ENCODE peak calls at places on chromosomes 5 and 9, in seven cellular contexts. U is esophagus muscularis mucosa, K is sigmoid colon, A is endothelial cell of umbilical vein, N is SK-N-SH, G is Panc1, J is K562. D is an unnamed sample.

GRCh38 chr9:68771376-68771775 is 66.3 kb downstream of the PIP5K1B start:
- DNase-seq in U (no peak), K (no peak), A (no peak), N (no peak), G (no peak), J (no peak), D (no peak)

GRCh38 chr5:86917117-86917579 is 299.4 kb downstream of the COX7C start:
- DNase-seq in U (no peak), K (no peak), A (peak; percentile 26), N (no peak), G (no peak), J (no peak), D (no peak)

GRCh38 chr9:93532121-93532520 is 44.3 kb upstream of the PHF2 start:
- DNase-seq in U (no peak), K (no peak), A (no peak), N (no peak), G (no peak), J (no peak), D (no peak)

GRCh38 chr5:393846-394275 is 49.1 kb upstream of the EXOC3 start:
- DNase-seq in U (no peak), K (no peak), A (no peak), N (no peak), G (no peak), J (no peak), D (no peak)

GRCh38 chr9:78030553-78031270 is 899 bp downstream of the GNAQ start:
- DNase-seq in U (no peak), K (peak; percentile 73), A (peak; percentile 53), N (peak; percentile 80), G (no peak), J (peak; percentile 39), D (peak; percentile 89)

GRCh38 chr9:91420471-91421021 is 3.1 kb downstream of the NFIL3 start:
- DNase-seq in U (no peak), K (no peak), A (peak; percentile 22), N (no peak), G (no peak), J (no peak), D (no peak)

GRCh38 chr5:136484808-136485207 is 119.5 kb upstream of the TRPC7 start:
- DNase-seq in U (no peak), K (no peak), A (no peak), N (no peak), G (no peak), J (no peak), D (no peak)

GRCh38 chr9:109323771-109324170 is 2.9 kb upstream of the EPB41L4B start:
- DNase-seq in U (no peak), K (no peak), A (no peak), N (no peak), G (no peak), J (no peak), D (no peak)

GRCh38 chr5:136062563-136063274 is 33.9 kb downstream of the TGFBI start:
- DNase-seq in U (no peak), K (no peak), A (peak; percentile 40), N (no peak), G (no peak), J (peak; percentile 63), D (no peak)

DNA sequence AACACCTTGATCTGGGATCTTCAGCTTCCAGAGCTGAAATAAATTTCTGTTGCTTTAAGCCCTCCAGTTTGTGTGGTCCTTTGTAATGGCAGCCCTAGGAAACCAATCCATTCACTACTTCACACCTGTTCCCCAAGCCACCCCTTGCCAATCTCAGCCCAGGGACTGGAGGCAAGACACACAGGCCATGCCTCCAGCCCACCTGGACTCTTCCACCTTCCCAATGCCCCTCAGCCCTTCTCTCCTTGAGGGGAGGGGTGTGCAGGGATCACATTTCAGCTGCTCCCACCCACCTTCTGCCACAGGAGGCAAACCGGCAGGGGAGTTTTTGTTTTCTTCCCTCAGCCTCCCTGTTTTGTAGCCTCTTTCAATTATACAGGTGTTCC is 1.5 kb downstream of the CCNJL start:
- DNase-seq in U (no peak), K (no peak), A (no peak), N (no peak), G (no peak), J (no peak), D (no peak)
- H3K4me3 ChIP-seq in U (no peak overlapping the region), K (no peak overlapping the region), A (no peak overlapping the region), N (peak overlapping the region; percentile 91), G (peak overlapping the region; percentile 86), J (no peak overlapping the region), D (peak overlapping the region; percentile 69)

GRCh38 chr5:72637058-72637457 is 129.8 kb upstream of the ZNF366 start:
- DNase-seq in U (no peak), K (no peak), A (no peak), N (no peak), G (no peak), J (no peak), D (no peak)

GRCh38 chr5:72633649-72634048 is 126.4 kb upstream of the ZNF366 start:
- DNase-seq in U (no peak), K (no peak), A (no peak), N (no peak), G (no peak), J (peak; percentile 26), D (no peak)

GRCh38 chr5:72633041-72633445 is 125.8 kb upstream of the ZNF366 start:
- DNase-seq in U (no peak), K (peak; percentile 69), A (no peak), N (no peak), G (no peak), J (peak; percentile 66), D (no peak)

GRCh38 chr5:72630721-72631120 is 123.5 kb upstream of the ZNF366 start:
- DNase-seq in U (no peak), K (no peak), A (no peak), N (no peak), G (no peak), J (no peak), D (no peak)

GRCh38 chr5:72634444-72634843 is 127.2 kb upstream of the ZNF366 start:
- DNase-seq in U (no peak), K (no peak), A (peak; percentile 18), N (no peak), G (no peak), J (no peak), D (no peak)
- TF ChIP-seq POLR2AphosphoS5 in U (no peak), K (no peak), A (no peak), N (no peak), G (no peak), J (no peak), D (no peak)

DNA sequence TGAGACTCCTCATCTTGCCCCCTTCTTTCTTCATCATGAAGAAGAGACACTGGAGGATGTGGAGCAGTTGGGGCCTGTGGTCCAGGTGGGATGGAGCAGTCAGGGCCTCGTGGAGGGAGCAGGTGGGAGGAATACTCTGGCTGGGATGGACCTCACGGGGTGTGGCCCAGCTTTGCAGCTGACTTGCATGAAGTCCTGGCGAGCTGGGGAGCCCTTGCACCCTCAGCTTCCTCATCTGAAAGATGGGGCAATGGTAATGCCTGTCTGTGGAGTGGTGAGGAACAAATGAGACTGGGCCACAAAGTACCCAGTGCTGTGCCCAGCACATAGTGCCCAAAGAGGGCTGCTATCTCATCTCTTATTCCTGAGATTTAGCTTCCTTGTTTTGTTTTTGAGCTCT is 91.5 kb downstream of the DAB2IP start:
- DNase-seq in U (no peak), K (no peak), A (no peak), N (no peak), G (no peak), J (no peak), D (no peak)
- H3K4me3 ChIP-seq in U (peak overlapping the region; percentile 66), K (peak overlapping the region; percentile 47), A (no peak overlapping the region), N (peak overlapping the region; percentile 69), G (peak overlapping the region; percentile 53), J (no peak overlapping the region), D (no peak overlapping the region)

GRCh38 chr5:177539411-177539810 is 15.0 kb downstream of the FAM193B start:
- DNase-seq in U (no peak), K (no peak), A (no peak), N (no peak), G (no peak), J (no peak), D (no peak)
- TF ChIP-seq POLR2AphosphoS5 in U (no peak), K (no peak), A (no peak), N (no peak), G (no peak), J (no peak), D (no peak)

DNA sequence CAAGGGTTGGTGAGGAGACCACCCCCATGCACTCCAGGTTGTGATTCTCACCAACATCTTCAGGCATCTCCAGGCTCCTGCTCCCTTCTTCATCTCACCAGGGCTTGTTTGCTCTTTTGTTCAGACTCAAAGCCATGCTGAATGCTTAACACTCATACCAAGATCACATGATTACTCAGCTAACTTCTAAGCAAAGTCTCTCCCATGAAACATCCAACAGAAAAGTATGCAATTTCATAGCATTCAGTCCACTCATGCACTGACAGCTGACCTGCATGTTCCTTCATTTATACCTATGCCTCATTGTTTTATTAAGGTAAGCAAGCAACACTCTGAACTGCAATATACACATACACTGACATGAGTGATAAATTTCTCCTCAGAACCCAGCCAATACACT is 69.0 kb downstream of the SHC3 start:
- DNase-seq in U (no peak), K (no peak), A (no peak), N (no peak), G (no peak), J (no peak), D (no peak)
- H3K4me3 ChIP-seq in U (no peak overlapping the region), K (no peak overlapping the region), A (no peak overlapping the region), N (no peak overlapping the region), G (no peak overlapping the region), J (no peak overlapping the region), D (no peak overlapping the region)